ENCODE peak calls at places on chromosomes 2 and 18, in eight cellular contexts. M, X, P, B, C, G, Q and V are unnamed samples.

GRCh38 chr2:159946326-159946992 is 116.0 kb downstream of the PLA2R1 start:
- DNase-seq in M (peak; percentile 37), C (peak; percentile 23), X (peak; percentile 10), P (no peak), Q (no peak), B (peak; percentile 72), G (peak; percentile 61), V (peak; percentile 39)

GRCh38 chr2:17171446-17172049 is 346.7 kb downstream of the RAD51AP2 start:
- DNase-seq in X (peak; percentile 13), Q (no peak), G (peak; percentile 3), C (peak; percentile 37), P (no peak), M (peak; percentile 17), B (no peak), V (no peak)

GRCh38 chr2:20447437-20448245 is 767 bp downstream of the RHOB start:
- DNase-seq in C (peak; percentile 70), P (no peak), Q (no peak), M (peak; percentile 14), G (peak; percentile 48), X (peak; percentile 45), B (no peak), V (peak; percentile 49)

GRCh38 chr2:149428783-149429182 is 98.4 kb downstream of the LYPD6 start:
- DNase-seq in C (no peak), P (no peak), B (no peak), Q (no peak), X (no peak), M (no peak), G (no peak), V (no peak)

GRCh38 chr2:113962692-113963480 is 73.0 kb downstream of the ACTR3 start:
- DNase-seq in B (no peak), P (no peak), C (peak; percentile 66), X (no peak), G (no peak), M (no peak), Q (no peak), V (peak; percentile 39)

GRCh38 chr2:45173513-45173912 is 164.3 kb upstream of the SIX2 start:
- DNase-seq in P (no peak), G (no peak), C (peak; percentile 99), Q (peak; percentile 68), X (no peak), M (no peak), B (peak; percentile 47), V (peak; percentile 94)

GRCh38 chr18:39618265-39619003 is 2052.8 kb upstream of the CELF4 start:
- DNase-seq in X (no peak), B (no peak), M (no peak), C (no peak), P (no peak), G (no peak), Q (no peak), V (no peak)

GRCh38 chr2:72579595-72580180 is 246.1 kb downstream of the EXOC6B start:
- DNase-seq in X (peak; percentile 60), B (peak; percentile 31), G (peak; percentile 51), M (peak; percentile 42), P (no peak), Q (no peak), C (peak; percentile 72), V (peak; percentile 62)

GRCh38 chr2:119112230-119112629 is 46.3 kb downstream of the C1QL2 start:
- DNase-seq in M (no peak), B (no peak), C (no peak), Q (no peak), G (no peak), P (no peak), X (no peak), V (no peak)

GRCh38 chr18:22167091-22167470 is 2.3 kb upstream of the GATA6 start:
- DNase-seq in M (no peak), Q (no peak), P (no peak), X (no peak), C (no peak), B (no peak), G (no peak), V (no peak)

GRCh38 chr2:27303093-27304025 is 4.9 kb downstream of the UCN start:
- DNase-seq in Q (peak; percentile 79), B (no peak), P (peak; percentile 33), M (peak; percentile 73), G (peak; percentile 35), X (peak; percentile 70), C (peak; percentile 87), V (peak; percentile 76)

GRCh38 chr2:114610677-114611076 is 168.2 kb downstream of the DPP10 start:
- DNase-seq in P (no peak), M (no peak), X (no peak), G (no peak), C (no peak), B (no peak), Q (no peak), V (no peak)

GRCh38 chr18:36179562-36180334 is 7.5 kb upstream of the MOCOS start:
- DNase-seq in C (no peak), X (no peak), G (no peak), B (no peak), M (no peak), Q (no peak), P (peak; percentile 83), V (peak; percentile 43)

GRCh38 chr2:230155359-230155758 is 64.4 kb downstream of the SP110 start:
- DNase-seq in X (no peak), G (no peak), B (no peak), P (no peak), M (no peak), C (no peak), Q (no peak), V (no peak)

GRCh38 chr2:30255026-30255425 is 23.7 kb downstream of the LBH start:
- DNase-seq in B (no peak), X (no peak), G (no peak), C (no peak), M (no peak), Q (no peak), P (no peak), V (no peak)

GRCh38 chr2:44951714-44952113 is 10.2 kb downstream of the SIX3 start:
- DNase-seq in C (no peak), Q (no peak), B (no peak), M (no peak), P (no peak), G (peak; percentile 25), X (no peak), V (no peak)

GRCh38 chr2:42792583-42793313 is at the start of gene HAAO:
- DNase-seq in B (no peak), P (no peak), M (no peak), G (no peak), C (peak; percentile 27), Q (no peak), X (no peak), V (peak; percentile 39)

GRCh38 chr2:235968616-235969324 is 199.4 kb downstream of the GBX2 start:
- DNase-seq in Q (no peak), X (no peak), M (peak; percentile 88), P (no peak), G (peak; percentile 75), B (no peak), C (no peak), V (no peak)